ENCODE peak calls at places on chromosomes 3 and 15, in seven cellular contexts. O is NB4; W is cardiac septum; T is GM12865; P is HT-29; N is omental fat pad; Z is effector memory CD8-positive, alpha-beta T cell. E is an unnamed sample.

GRCh38 chr3:126555795-126556636 is 2.7 kb downstream of the C3orf22 start:
- DNase-seq in O (no peak), W (no peak), T (no peak), P (no peak), N (peak), Z (no peak), E (peak)

GRCh38 chr3:157081681-157082210 is 78.2 kb downstream of the CCNL1 start:
- DNase-seq in O (peak), W (peak), T (peak), P (peak), N (peak), Z (peak), E (peak)

GRCh38 chr3:30355622-30356021 is 250.8 kb upstream of the TGFBR2 start:
- DNase-seq in O (peak), W (no peak), T (no peak), P (no peak), N (no peak), Z (no peak), E (no peak)

GRCh38 chr15:26013946-26014345 is 150.8 kb upstream of the ATP10A start:
- DNase-seq in O (no peak), W (no peak), T (no peak), P (no peak), N (no peak), Z (no peak), E (no peak)

GRCh38 chr3:49531715-49532114 is 22.6 kb upstream of the BSN start:
- DNase-seq in O (no peak), W (no peak), T (no peak), P (no peak), N (no peak), Z (no peak), E (no peak)

GRCh38 chr15:56918907-56919707 is 663 bp downstream of the TCF12 start:
- DNase-seq in O (peak), W (peak), T (peak), P (peak), N (no peak), Z (peak), E (peak)

GRCh38 chr15:25178835-25179672 is 224.3 kb downstream of the SNRPN start:
- DNase-seq in O (no peak), W (peak), T (no peak), P (no peak), N (no peak), Z (no peak), E (peak)

GRCh38 chr15:60004019-60004845 is at the start of gene FOXB1:
- DNase-seq in O (no peak), W (no peak), T (no peak), P (no peak), N (no peak), Z (no peak), E (no peak)

GRCh38 chr3:34396288-34396687 is 597.9 kb downstream of the PDCD6IP start:
- DNase-seq in O (no peak), W (no peak), T (no peak), P (no peak), N (no peak), Z (no peak), E (no peak)

GRCh38 chr15:33584797-33585196 is 274.0 kb downstream of the RYR3 start:
- DNase-seq in O (no peak), W (no peak), T (no peak), P (no peak), N (no peak), Z (no peak), E (no peak)

GRCh38 chr3:24288538-24289236 is 206.0 kb downstream of the THRB start:
- DNase-seq in O (no peak), W (no peak), T (no peak), P (no peak), N (no peak), Z (no peak), E (no peak)

GRCh38 chr15:58241872-58242271 is 103.7 kb downstream of the AQP9 start:
- DNase-seq in O (no peak), W (no peak), T (no peak), P (no peak), N (no peak), Z (no peak), E (no peak)

GRCh38 chr15:82139823-82140268 is 94.0 kb upstream of the MEX3B start:
- DNase-seq in O (peak), W (no peak), T (peak), P (peak), N (no peak), Z (no peak), E (no peak)

GRCh38 chr15:70111203-70112017 is 13.7 kb upstream of the TLE3 start:
- DNase-seq in O (peak), W (peak), T (peak), P (peak), N (no peak), Z (no peak), E (peak)

GRCh38 chr3:61876797-61877196 is 315.4 kb downstream of the PTPRG start:
- DNase-seq in O (no peak), W (no peak), T (no peak), P (no peak), N (no peak), Z (no peak), E (no peak)

GRCh38 chr15:57025264-57025939 is 107.0 kb downstream of the TCF12 start:
- DNase-seq in O (peak), W (no peak), T (no peak), P (no peak), N (no peak), Z (no peak), E (no peak)

GRCh38 chr15:76140069-76140454 is 80.3 kb downstream of the TMEM266 start:
- DNase-seq in O (no peak), W (no peak), T (no peak), P (no peak), N (no peak), Z (no peak), E (no peak)

GRCh38 chr3:178629430-178630178 is 93.4 kb downstream of the KCNMB2 start:
- DNase-seq in O (no peak), W (no peak), T (no peak), P (no peak), N (no peak), Z (no peak), E (no peak)

GRCh38 chr3:120706950-120707349 is 24.9 kb upstream of the HGD start:
- DNase-seq in O (no peak), W (no peak), T (no peak), P (no peak), N (no peak), Z (no peak), E (no peak)

GRCh38 chr3:186284661-186285060 is 77.4 kb downstream of the DGKG start:
- DNase-seq in O (no peak), W (no peak), T (no peak), P (no peak), N (no peak), Z (no peak), E (no peak)

GRCh38 chr3:127787071-127787490 is 35.2 kb downstream of the MGLL start:
- DNase-seq in O (no peak), W (peak), T (no peak), P (no peak), N (no peak), Z (no peak), E (no peak)

E was measured in ascending aorta.